ENCODE peak calls at places on chromosomes 6 and 20, in four cellular contexts. One of them, this sample, is unnamed.

GRCh38 chr6:43086022-43086658 is 10.0 kb downstream of the PTK7 start:
- DNase-seq in ovary: no peak
- DNase-seq in uterus: no peak
- DNase-seq in fibroblast of mammary gland: peak
- DNase-seq in this sample: no peak

GRCh38 chr6:138250513-138251247 is 32.4 kb upstream of the PBOV1 start:
- DNase-seq in ovary: peak
- DNase-seq in uterus: peak
- DNase-seq in fibroblast of mammary gland: peak
- DNase-seq in this sample: peak

GRCh38 chr6:79941489-79942151 is 5.7 kb downstream of the ELOVL4 start:
- DNase-seq in ovary: no peak
- DNase-seq in uterus: no peak
- DNase-seq in fibroblast of mammary gland: no peak
- DNase-seq in this sample: no peak

GRCh38 chr20:49591217-49591865 is 23.4 kb upstream of the PTGIS start:
- DNase-seq in ovary: no peak
- DNase-seq in uterus: peak
- DNase-seq in fibroblast of mammary gland: no peak
- DNase-seq in this sample: no peak

GRCh38 chr6:3618300-3619041 is 133.0 kb downstream of the PXDC1 start:
- DNase-seq in ovary: no peak
- DNase-seq in uterus: no peak
- DNase-seq in fibroblast of mammary gland: no peak
- DNase-seq in this sample: no peak

GRCh38 chr20:53678990-53679596 is 85.5 kb upstream of the ZNF217 start:
- DNase-seq in ovary: no peak
- DNase-seq in uterus: no peak
- DNase-seq in fibroblast of mammary gland: peak
- DNase-seq in this sample: no peak

GRCh38 chr20:24838551-24839530 is 110.2 kb upstream of the CST7 start:
- DNase-seq in ovary: no peak
- DNase-seq in uterus: no peak
- DNase-seq in fibroblast of mammary gland: peak
- DNase-seq in this sample: peak

GRCh38 chr20:20205141-20205861 is 153.0 kb downstream of the CFAP61 start:
- DNase-seq in ovary: no peak
- DNase-seq in uterus: no peak
- DNase-seq in fibroblast of mammary gland: no peak
- DNase-seq in this sample: no peak

GRCh38 chr6:119430820-119431219 is 81.3 kb upstream of the MAN1A1 start:
- DNase-seq in ovary: no peak
- DNase-seq in uterus: no peak
- DNase-seq in fibroblast of mammary gland: no peak
- DNase-seq in this sample: no peak

GRCh38 chr6:56864171-56864616 is 90.7 kb upstream of the BEND6 start:
- DNase-seq in ovary: no peak
- DNase-seq in uterus: no peak
- DNase-seq in fibroblast of mammary gland: peak
- DNase-seq in this sample: peak

GRCh38 chr6:703562-703961 is 10.6 kb upstream of the EXOC2 start:
- DNase-seq in ovary: no peak
- DNase-seq in uterus: no peak
- DNase-seq in fibroblast of mammary gland: no peak
- DNase-seq in this sample: no peak

GRCh38 chr6:45655630-45656422 is 278.1 kb upstream of the SUPT3H start:
- DNase-seq in ovary: no peak
- DNase-seq in uterus: no peak
- DNase-seq in fibroblast of mammary gland: peak
- DNase-seq in this sample: peak

GRCh38 chr6:21321076-21321475 is 272.5 kb upstream of the SOX4 start:
- DNase-seq in ovary: no peak
- DNase-seq in uterus: no peak
- DNase-seq in fibroblast of mammary gland: no peak
- DNase-seq in this sample: no peak

GRCh38 chr20:10219993-10220750 is 1.5 kb downstream of the SNAP25 start:
- DNase-seq in ovary: no peak
- DNase-seq in uterus: no peak
- DNase-seq in fibroblast of mammary gland: no peak
- DNase-seq in this sample: no peak

GRCh38 chr6:6515691-6516607 is 72.6 kb upstream of the LY86 start:
- DNase-seq in ovary: no peak
- DNase-seq in uterus: no peak
- DNase-seq in fibroblast of mammary gland: no peak
- DNase-seq in this sample: no peak

GRCh38 chr6:4879724-4880372 is 103.6 kb downstream of the CDYL start:
- DNase-seq in ovary: no peak
- DNase-seq in uterus: no peak
- DNase-seq in fibroblast of mammary gland: no peak
- DNase-seq in this sample: no peak

GRCh38 chr6:42179261-42179955 is 6.2 kb downstream of the GUCA1A start:
- DNase-seq in ovary: no peak
- DNase-seq in uterus: no peak
- DNase-seq in fibroblast of mammary gland: no peak
- DNase-seq in this sample: no peak

GRCh38 chr6:68876792-68877493 is 241.9 kb downstream of the ADGRB3 start:
- DNase-seq in ovary: no peak
- DNase-seq in uterus: no peak
- DNase-seq in fibroblast of mammary gland: peak
- DNase-seq in this sample: peak

GRCh38 chr6:156695747-156696146 is 81.4 kb upstream of the ARID1B start:
- DNase-seq in ovary: no peak
- DNase-seq in uterus: no peak
- DNase-seq in fibroblast of mammary gland: no peak
- DNase-seq in this sample: no peak

GRCh38 chr6:107572886-107573285 is 83.0 kb downstream of the SOBP start:
- DNase-seq in ovary: no peak
- DNase-seq in uterus: no peak
- DNase-seq in fibroblast of mammary gland: no peak
- DNase-seq in this sample: no peak

GRCh38 chr20:52621401-52621800 is 350.8 kb upstream of the TSHZ2 start:
- DNase-seq in ovary: no peak
- DNase-seq in uterus: no peak
- DNase-seq in fibroblast of mammary gland: no peak
- DNase-seq in this sample: no peak

GRCh38 chr6:39929039-39929732 is 5.1 kb downstream of the MOCS1 start:
- DNase-seq in ovary: no peak
- DNase-seq in uterus: no peak
- DNase-seq in fibroblast of mammary gland: no peak
- DNase-seq in this sample: no peak

GRCh38 chr6:14664112-14664592 is 546.6 kb downstream of the CD83 start:
- DNase-seq in ovary: no peak
- DNase-seq in uterus: no peak
- DNase-seq in fibroblast of mammary gland: no peak
- DNase-seq in this sample: no peak

GRCh38 chr20:25270829-25271251 is 23.0 kb downstream of the PYGB start:
- DNase-seq in ovary: no peak
- DNase-seq in uterus: no peak
- DNase-seq in fibroblast of mammary gland: no peak
- DNase-seq in this sample: no peak

GRCh38 chr20:52684911-52685310 is 287.2 kb upstream of the TSHZ2 start:
- DNase-seq in ovary: no peak
- DNase-seq in uterus: no peak
- DNase-seq in fibroblast of mammary gland: peak
- DNase-seq in this sample: no peak

GRCh38 chr6:8006208-8006607 is 58.0 kb downstream of the BLOC1S5 start:
- DNase-seq in ovary: no peak
- DNase-seq in uterus: no peak
- DNase-seq in fibroblast of mammary gland: peak
- DNase-seq in this sample: peak

GRCh38 chr6:33167374-33168148 is 24.7 kb downstream of the COL11A2 start:
- DNase-seq in ovary: no peak
- DNase-seq in uterus: no peak
- DNase-seq in fibroblast of mammary gland: no peak
- DNase-seq in this sample: no peak

GRCh38 chr20:45842169-45842812 is 8.7 kb downstream of the SNX21 start:
- DNase-seq in ovary: no peak
- DNase-seq in uterus: no peak
- DNase-seq in fibroblast of mammary gland: peak
- DNase-seq in this sample: no peak

GRCh38 chr20:4014031-4014474 is 1.3 kb downstream of the RNF24 start:
- DNase-seq in ovary: no peak
- DNase-seq in uterus: peak
- DNase-seq in fibroblast of mammary gland: peak
- DNase-seq in this sample: peak
- TF ChIP-seq CTCF in ovary: no peak
- TF ChIP-seq CTCF in uterus: peak
- TF ChIP-seq CTCF in fibroblast of mammary gland: peak
- TF ChIP-seq CTCF in this sample: peak

GRCh38 chr6:25508051-25508450 is 144.0 kb upstream of the SCGN start:
- DNase-seq in ovary: no peak
- DNase-seq in uterus: no peak
- DNase-seq in fibroblast of mammary gland: no peak
- DNase-seq in this sample: no peak

GRCh38 chr6:25511386-25511785 is 140.6 kb upstream of the SCGN start:
- DNase-seq in ovary: no peak
- DNase-seq in uterus: no peak
- DNase-seq in fibroblast of mammary gland: peak
- DNase-seq in this sample: no peak

DNA sequence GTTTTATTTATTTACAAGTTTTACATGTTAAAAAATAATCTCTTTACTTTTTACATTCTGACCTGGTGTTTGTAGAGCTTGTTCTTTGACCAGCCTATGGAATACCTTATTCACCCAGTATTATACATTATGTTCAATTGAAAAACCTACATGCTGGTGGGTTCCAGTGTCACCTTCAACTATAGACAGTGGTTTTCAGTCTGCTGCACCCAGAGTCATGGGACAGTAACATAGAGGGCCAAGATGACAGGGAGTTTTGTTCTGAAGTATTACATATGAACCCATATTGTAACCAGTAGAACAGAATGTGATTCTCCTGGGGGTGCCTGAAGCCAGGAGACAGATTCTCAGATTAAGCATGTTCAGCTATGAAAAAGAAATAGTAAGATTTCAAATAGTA is 139.5 kb upstream of the SCGN start:
- DNase-seq in ovary: no peak
- DNase-seq in uterus: no peak
- DNase-seq in fibroblast of mammary gland: no peak
- DNase-seq in this sample: no peak
- H3K4me3 ChIP-seq in ovary: no peak
- H3K4me3 ChIP-seq in uterus: no peak
- H3K4me3 ChIP-seq in fibroblast of mammary gland: no peak
- H3K4me3 ChIP-seq in this sample: no peak

GRCh38 chr6:137013738-137014602 is 30.8 kb downstream of the IL20RA start:
- DNase-seq in ovary: no peak
- DNase-seq in uterus: peak
- DNase-seq in fibroblast of mammary gland: peak
- DNase-seq in this sample: peak
- TF ChIP-seq CTCF in ovary: no peak
- TF ChIP-seq CTCF in uterus: peak
- TF ChIP-seq CTCF in fibroblast of mammary gland: peak
- TF ChIP-seq CTCF in this sample: peak

GRCh38 chr6:97102152-97102790 is 177.7 kb downstream of the KLHL32 start:
- DNase-seq in ovary: no peak
- DNase-seq in uterus: no peak
- DNase-seq in fibroblast of mammary gland: peak
- DNase-seq in this sample: no peak

GRCh38 chr6:97094376-97094775 is 169.8 kb downstream of the KLHL32 start:
- DNase-seq in ovary: no peak
- DNase-seq in uterus: no peak
- DNase-seq in fibroblast of mammary gland: no peak
- DNase-seq in this sample: no peak

GRCh38 chr6:97095466-97095865 is 170.9 kb downstream of the KLHL32 start:
- DNase-seq in ovary: no peak
- DNase-seq in uterus: no peak
- DNase-seq in fibroblast of mammary gland: no peak
- DNase-seq in this sample: no peak

DNA sequence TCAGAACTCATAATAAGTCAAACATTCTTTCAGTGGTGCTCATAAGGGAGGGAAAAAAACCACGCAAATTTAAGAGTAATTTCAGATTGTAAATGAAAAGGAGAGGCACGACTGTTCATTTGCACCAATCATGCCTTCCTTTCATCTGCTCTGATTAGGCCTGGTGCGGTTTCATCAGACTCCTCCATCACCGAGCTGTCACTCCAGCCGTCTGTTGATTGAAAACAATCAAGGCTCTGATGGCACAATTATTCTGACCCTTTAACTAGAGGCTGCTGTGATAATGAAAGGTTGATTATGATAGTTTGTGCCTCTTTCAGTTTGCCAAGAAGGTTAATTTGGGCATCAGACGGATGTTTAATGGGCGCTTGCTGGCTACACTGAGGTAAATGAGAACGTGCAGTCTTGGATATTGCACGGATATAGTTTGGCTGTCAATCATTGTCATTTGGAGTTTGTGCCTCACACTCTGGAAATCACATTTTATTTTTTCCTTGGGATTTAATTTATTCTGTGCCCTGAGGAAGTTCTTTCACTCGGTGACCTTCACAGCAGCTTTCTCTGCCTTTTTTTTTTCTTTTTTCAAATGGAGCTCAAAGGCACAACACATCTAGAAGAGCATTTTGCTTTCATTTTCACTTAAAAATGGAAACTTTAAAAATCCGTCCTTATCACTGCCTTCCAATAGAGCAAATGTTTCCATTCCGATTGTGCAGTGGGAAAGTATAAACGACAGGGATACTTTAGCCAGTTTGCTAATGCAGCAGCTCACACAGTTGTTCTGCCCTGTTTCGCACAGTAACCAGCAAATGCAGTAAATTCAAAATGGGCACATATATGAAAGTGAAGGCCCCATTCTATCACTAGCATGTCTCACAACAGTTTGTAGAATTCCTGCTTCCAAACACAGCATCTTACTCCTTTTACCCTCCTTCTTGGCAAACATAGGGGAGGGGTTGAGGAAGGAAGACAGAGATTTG is 172.8 kb downstream of the KLHL32 start:
- DNase-seq in ovary: no peak
- DNase-seq in uterus: no peak
- DNase-seq in fibroblast of mammary gland: no peak
- DNase-seq in this sample: no peak
- H3K4me3 ChIP-seq in ovary: no peak
- H3K4me3 ChIP-seq in uterus: no peak
- H3K4me3 ChIP-seq in fibroblast of mammary gland: no peak
- H3K4me3 ChIP-seq in this sample: no peak

DNA sequence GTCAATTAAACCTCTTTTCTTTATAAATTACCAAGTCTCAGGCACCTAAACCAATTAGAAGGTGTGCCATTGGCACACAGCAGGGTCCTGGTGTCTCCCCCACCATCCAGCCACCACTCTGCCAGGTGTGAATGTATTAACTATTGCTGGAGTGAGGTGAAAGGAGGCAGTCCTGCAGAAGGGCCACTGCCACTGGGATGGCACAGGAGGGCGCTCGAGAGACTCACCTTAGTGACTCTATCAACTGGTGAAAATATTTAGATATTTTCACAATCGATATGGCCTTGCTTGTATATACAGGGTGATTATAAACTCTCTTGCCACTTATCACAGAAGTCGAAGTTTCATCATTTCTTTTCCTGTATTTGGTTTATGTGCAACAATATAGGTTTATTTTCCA is 145.6 kb upstream of the ESR1 start:
- DNase-seq in ovary: no peak
- DNase-seq in uterus: no peak
- DNase-seq in fibroblast of mammary gland: no peak
- DNase-seq in this sample: no peak
- TF ChIP-seq CTCF in ovary: no peak
- TF ChIP-seq CTCF in uterus: no peak
- TF ChIP-seq CTCF in fibroblast of mammary gland: no peak
- TF ChIP-seq CTCF in this sample: peak